ENCODE peak calls at places on chromosomes 4 and X, in four cellular contexts. L is bronchial epithelial cell, V is tibial nerve, Y is uterus. T is an unnamed sample.

GRCh38 chr4:80407246-80407645 is 71.7 kb downstream of the CFAP299 start:
- DNase-seq in V (peak), Y (peak), L (no peak), T (no peak)

GRCh38 chr4:138259801-138260200 is 17.7 kb upstream of the SLC7A11 start:
- DNase-seq in Y (no peak), L (peak), V (no peak), T (no peak)

GRCh38 chrX:45017946-45018345 is 145.0 kb downstream of the KDM6A start:
- DNase-seq in V (no peak), Y (no peak), L (no peak), T (no peak)

GRCh38 chr4:102612824-102613366 is 111.7 kb downstream of the NFKB1 start:
- DNase-seq in Y (no peak), L (peak), V (no peak), T (no peak)

GRCh38 chrX:51395807-51396728 is 63.4 kb downstream of the NUDT10 start:
- DNase-seq in V (no peak), L (no peak), Y (peak), T (no peak)

GRCh38 chr4:185062606-185063005 is 44.3 kb downstream of the HELT start:
- DNase-seq in V (no peak), Y (no peak), L (no peak), T (no peak)

GRCh38 chr4:61853041-61853440 is 652.9 kb downstream of the ADGRL3 start:
- DNase-seq in Y (no peak), L (no peak), V (no peak), T (no peak)

GRCh38 chrX:113400193-113400704 is 559.6 kb upstream of the AMOT start:
- DNase-seq in V (no peak), Y (no peak), L (peak), T (no peak)

GRCh38 chr4:5165419-5166369 is 114.4 kb downstream of the STK32B start:
- DNase-seq in L (no peak), V (no peak), Y (no peak), T (no peak)

GRCh38 chrX:71618303-71618721 is at the start of gene CXCR3:
- DNase-seq in Y (no peak), V (no peak), L (no peak), T (no peak)

GRCh38 chr4:71709961-71710360 is 73.9 kb downstream of the GC start:
- DNase-seq in V (no peak), Y (no peak), L (peak), T (no peak)

GRCh38 chrX:53049127-53049517 is 533 bp downstream of the GPR173 start:
- DNase-seq in L (no peak), V (no peak), Y (no peak), T (no peak)

GRCh38 chr4:72779256-72779655 is 210.2 kb upstream of the ADAMTS3 start:
- DNase-seq in L (peak), Y (no peak), V (no peak), T (no peak)

GRCh38 chr4:22237846-22238513 is 277.9 kb downstream of the ADGRA3 start:
- DNase-seq in L (no peak), Y (no peak), V (no peak), T (no peak)

GRCh38 chrX:67700607-67701006 is 156.8 kb downstream of the AR start:
- DNase-seq in L (peak), V (no peak), Y (no peak), T (no peak)

GRCh38 chr4:84032372-84032771 is 466.7 kb downstream of the NKX6-1 start:
- DNase-seq in Y (no peak), L (no peak), V (no peak), T (no peak)

GRCh38 chr4:153137677-153138630 is 66.3 kb upstream of the TRIM2 start:
- DNase-seq in L (no peak), V (no peak), Y (no peak), T (no peak)

GRCh38 chr4:113760094-113760851 is 1.3 kb downstream of the CAMK2D start:
- DNase-seq in V (peak), Y (peak), L (peak), T (no peak)

GRCh38 chr4:113762851-113763172 is 1.3 kb upstream of the CAMK2D start:
- DNase-seq in V (peak), L (no peak), Y (no peak), T (no peak)

GRCh38 chr4:113762061-113762850 is 718 bp upstream of the CAMK2D start:
- DNase-seq in V (peak), L (peak), Y (peak), T (peak)

GRCh38 chr4:113760852-113761681 is 471 bp downstream of the CAMK2D start:
- DNase-seq in V (peak), L (peak), Y (peak), T (peak)

DNA sequence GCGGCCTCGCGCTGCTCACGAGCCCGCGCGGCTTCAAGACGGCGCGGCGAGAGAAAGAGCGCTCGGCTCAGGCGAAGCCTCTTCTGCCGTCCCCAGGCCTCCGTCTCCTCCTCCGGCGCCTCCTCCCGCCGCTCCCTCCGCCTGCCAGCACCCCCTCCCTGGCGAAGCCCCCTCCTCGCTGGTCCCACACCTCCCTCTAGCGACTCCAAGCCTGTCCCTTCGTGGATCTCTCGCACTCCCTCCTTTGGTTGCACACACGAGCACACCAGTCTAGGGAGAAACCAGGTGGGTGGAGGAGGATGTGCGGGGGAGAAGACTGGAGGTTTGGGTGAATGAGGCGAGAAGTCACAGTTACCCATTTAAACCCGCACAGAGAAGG is at the start of gene CAMK2D:
- DNase-seq in Y (peak), L (peak), V (peak), T (peak)
- TF ChIP-seq CTCF in Y (peak), L (peak), V (peak), T (peak)

DNA sequence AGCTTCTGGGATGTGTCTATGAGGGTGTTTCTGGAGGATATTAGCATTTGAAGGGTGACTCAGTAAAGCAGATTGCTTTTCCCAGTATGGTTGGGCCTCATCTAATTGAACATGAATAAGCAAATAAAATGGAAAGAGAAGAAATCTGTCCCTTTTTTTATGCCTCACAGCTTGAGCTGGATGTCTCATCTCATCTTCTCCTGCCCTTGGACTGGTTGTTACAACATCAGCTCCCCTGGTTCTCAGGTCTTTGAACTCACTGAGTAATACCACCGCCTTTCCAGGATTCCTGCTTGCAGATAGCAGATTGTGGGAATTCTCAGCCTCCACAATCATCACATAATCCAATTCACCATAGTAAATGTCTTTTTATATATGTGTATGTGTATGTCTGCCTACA is 1149.2 kb downstream of the PCDH18 start:
- DNase-seq in L (no peak), V (no peak), Y (no peak), T (no peak)
- TF ChIP-seq CTCF in L (no peak), V (no peak), Y (no peak), T (no peak)

GRCh38 chrX:22467571-22467970 is 194.9 kb downstream of the CBLL2 start:
- DNase-seq in L (no peak), Y (no peak), V (no peak), T (no peak)
- TF ChIP-seq CTCF in L (no peak), Y (no peak), V (no peak), T (no peak)

DNA sequence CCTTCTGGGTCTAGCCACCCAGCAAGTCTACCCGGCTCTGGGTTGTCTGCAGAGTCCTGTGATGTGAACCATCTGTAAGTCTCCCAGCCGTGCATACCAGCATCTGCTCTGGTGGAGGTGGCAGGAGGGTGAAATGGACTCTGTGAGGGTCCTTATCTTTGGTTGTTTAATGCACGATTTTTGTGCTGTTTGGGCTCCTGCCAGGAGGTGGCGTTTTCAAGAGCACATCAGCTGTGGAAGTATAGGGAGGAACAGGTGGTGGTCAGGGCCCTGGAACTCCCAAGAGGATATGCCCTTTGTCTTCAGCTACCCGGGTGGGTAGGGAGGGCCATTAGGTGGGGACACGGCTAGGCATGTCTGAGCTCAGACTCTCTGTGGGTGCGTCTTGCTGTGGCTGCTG is 66.5 kb upstream of the ZFP42 start:
- DNase-seq in Y (no peak), V (no peak), L (no peak), T (no peak)
- TF ChIP-seq CTCF in Y (no peak), V (no peak), L (no peak), T (no peak)

GRCh38 chr4:26958925-26959653 is 98.4 kb downstream of the STIM2 start:
- DNase-seq in V (no peak), Y (no peak), L (no peak), T (no peak)
- TF ChIP-seq CTCF in V (no peak), Y (no peak), L (no peak), T (no peak)

DNA sequence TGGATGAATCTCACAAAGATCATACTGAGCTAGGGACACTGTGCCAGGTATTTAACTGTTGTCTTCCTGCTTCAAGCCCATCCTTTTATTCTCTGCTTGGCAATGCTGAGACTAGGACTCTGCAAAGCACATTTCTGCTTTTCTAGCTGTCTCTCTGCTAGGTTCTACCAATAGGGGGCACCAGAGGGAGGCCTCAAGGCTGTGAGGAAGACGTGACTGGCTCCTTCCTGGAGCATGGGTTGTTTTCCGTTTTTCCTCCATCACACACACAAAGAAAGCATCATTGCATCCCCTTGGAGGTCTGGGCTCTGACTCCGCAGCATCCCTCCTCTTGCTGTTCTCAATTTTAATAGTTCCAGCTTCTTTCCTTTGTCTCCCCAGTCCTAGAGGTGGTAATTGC is 10.9 kb upstream of the DCTD start:
- DNase-seq in V (no peak), L (no peak), Y (no peak), T (no peak)
- TF ChIP-seq CTCF in V (no peak), L (peak), Y (no peak), T (no peak)

DNA sequence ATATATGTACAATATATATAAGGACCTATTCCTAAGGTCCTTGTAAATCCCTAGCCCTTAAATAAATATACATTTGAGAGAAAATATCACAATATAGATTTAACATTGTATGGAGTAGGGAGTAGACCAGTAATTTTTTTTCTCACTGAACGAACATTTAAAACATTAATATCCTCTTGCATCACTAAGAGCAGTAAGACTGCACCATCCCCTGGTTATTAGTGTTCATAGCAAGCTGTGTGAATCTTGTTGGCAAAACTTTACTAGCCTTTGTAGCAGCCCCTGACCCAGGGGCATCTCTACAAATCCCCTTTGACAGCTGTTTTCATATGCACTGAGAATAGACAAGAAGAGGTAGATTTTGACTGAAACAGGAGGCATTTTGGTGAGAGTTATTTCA is 146.5 kb downstream of the IL1RAPL2 start:
- DNase-seq in L (peak), Y (no peak), V (no peak), T (no peak)
- TF ChIP-seq CTCF in L (no peak), Y (no peak), V (no peak), T (no peak)

GRCh38 chr4:76723373-76723772 is 174.6 kb downstream of the SOWAHB start:
- DNase-seq in Y (no peak), L (no peak), V (no peak), T (no peak)
- TF ChIP-seq CTCF in Y (no peak), L (no peak), V (no peak), T (no peak)

T was measured in right atrium auricular region.